ENCODE peak calls at places on chromosomes 6 and 20, in five cellular contexts. G is body of pancreas, I is tibial artery, V is ascending aorta, S is left ventricle myocardium inferior. Y is an unnamed sample.

GRCh38 chr6:27608916-27609883 is 136.3 kb upstream of the ZNF184 start:
- DNase-seq in G (no peak), I (no peak), V (no peak), S (no peak), Y (peak; percentile 43)

GRCh38 chr6:110609101-110609500 is 132.7 kb upstream of the SLC22A16 start:
- DNase-seq in G (no peak), I (no peak), V (no peak), S (no peak), Y (no peak)

GRCh38 chr6:166417285-166417691 is 34.5 kb upstream of the MPC1 start:
- DNase-seq in G (no peak), I (peak; percentile 10), V (no peak), S (no peak), Y (no peak)

GRCh38 chr6:18324708-18325047 is 60.3 kb upstream of the DEK start:
- DNase-seq in G (no peak), I (no peak), V (no peak), S (no peak), Y (no peak)

GRCh38 chr20:2691127-2691526 is 1.5 kb upstream of the EBF4 start:
- DNase-seq in G (no peak), I (peak; percentile 37), V (peak; percentile 52), S (no peak), Y (no peak)

GRCh38 chr6:20605581-20605980 is 71.3 kb downstream of the CDKAL1 start:
- DNase-seq in G (no peak), I (no peak), V (no peak), S (no peak), Y (no peak)

GRCh38 chr20:57126481-57127092 is 139.9 kb downstream of the BMP7 start:
- DNase-seq in G (no peak), I (no peak), V (no peak), S (no peak), Y (no peak)

GRCh38 chr6:141685416-141685815 is 447.3 kb upstream of the GJE1 start:
- DNase-seq in G (no peak), I (no peak), V (no peak), S (no peak), Y (no peak)

GRCh38 chr6:124854338-124854922 is 107.8 kb upstream of the RNF217 start:
- DNase-seq in G (no peak), I (no peak), V (no peak), S (no peak), Y (no peak)

GRCh38 chr6:121093928-121094327 is 240.4 kb downstream of the TBC1D32 start:
- DNase-seq in G (no peak), I (no peak), V (no peak), S (no peak), Y (no peak)

GRCh38 chr6:105458552-105458951 is 55.7 kb upstream of the PREP start:
- DNase-seq in G (no peak), I (no peak), V (no peak), S (no peak), Y (no peak)

GRCh38 chr6:134550604-134551003 is 232.7 kb upstream of the SGK1 start:
- DNase-seq in G (no peak), I (no peak), V (no peak), S (no peak), Y (no peak)

GRCh38 chr20:45323731-45324130 is 15.6 kb upstream of the MATN4 start:
- DNase-seq in G (no peak), I (no peak), V (no peak), S (no peak), Y (no peak)

GRCh38 chr6:3353939-3354338 is 95.2 kb downstream of the PSMG4 start:
- DNase-seq in G (no peak), I (no peak), V (no peak), S (no peak), Y (no peak)

GRCh38 chr6:35611235-35611634 is 77.5 kb downstream of the FKBP5 start:
- DNase-seq in G (no peak), I (no peak), V (no peak), S (no peak), Y (no peak)

GRCh38 chr20:38044685-38045084 is 11.1 kb downstream of the RPRD1B start:
- DNase-seq in G (no peak), I (no peak), V (no peak), S (no peak), Y (no peak)

GRCh38 chr6:384898-385297 is 6.7 kb upstream of the IRF4 start:
- DNase-seq in G (no peak), I (no peak), V (no peak), S (no peak), Y (no peak)

GRCh38 chr6:388202-388903 is 3.2 kb upstream of the IRF4 start:
- DNase-seq in G (no peak), I (no peak), V (peak; percentile 44), S (no peak), Y (no peak)

GRCh38 chr6:387293-387694 is 4.3 kb upstream of the IRF4 start:
- DNase-seq in G (no peak), I (no peak), V (peak; percentile 37), S (no peak), Y (no peak)

GRCh38 chr6:385614-386013 is 5.9 kb upstream of the IRF4 start:
- DNase-seq in G (no peak), I (no peak), V (peak; percentile 45), S (no peak), Y (no peak)

GRCh38 chr6:386688-387266 is 4.8 kb upstream of the IRF4 start:
- DNase-seq in G (no peak), I (no peak), V (peak; percentile 31), S (no peak), Y (no peak)
- H3K27me3 ChIP-seq in G (peaks cover 14% of the 10 kb centered on the region), I (peaks cover 68% of the 10 kb centered on the region), V (peaks cover 2% of the 10 kb centered on the region), S (peaks cover 98% of the 10 kb centered on the region), Y (peaks cover 42% of the 10 kb centered on the region)

DNA sequence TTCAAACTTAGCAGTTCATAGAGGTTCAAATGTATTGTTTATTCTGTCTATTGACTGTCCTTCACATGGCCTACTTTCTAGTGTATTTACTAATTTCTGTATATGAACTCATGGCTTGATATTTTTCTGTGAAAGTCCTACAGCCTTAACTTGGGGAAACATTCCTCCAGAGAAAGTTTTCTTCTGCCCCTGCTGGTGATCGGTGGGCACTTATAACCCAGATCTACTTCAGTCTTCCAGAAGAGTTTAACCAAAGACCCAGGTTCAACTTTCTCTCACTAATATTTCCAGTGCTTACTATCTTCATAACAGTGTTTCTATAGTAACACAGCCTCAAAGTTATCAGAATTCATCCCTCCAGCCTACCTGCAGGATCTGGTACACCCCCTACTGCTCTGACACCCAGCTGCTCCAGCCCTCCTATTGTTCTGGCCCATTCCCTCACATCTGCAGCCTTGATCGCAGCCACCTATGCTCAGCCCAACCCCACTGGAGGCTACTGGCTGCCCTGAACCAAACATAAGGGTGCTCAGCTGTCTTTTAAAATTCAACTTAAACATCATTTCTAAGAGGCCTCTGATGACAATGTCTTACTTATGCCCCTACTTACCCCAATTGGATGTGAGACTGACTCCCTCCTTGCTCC is 72.3 kb downstream of the TBX18 start:
- DNase-seq in G (no peak), I (no peak), V (no peak), S (no peak), Y (no peak)
- TF ChIP-seq CTCF in G (no peak), I (no peak), V (no peak), S (no peak), Y (peak; percentile 4)

GRCh38 chr6:9523462-9523861 is 891.4 kb downstream of the TFAP2A start:
- DNase-seq in G (no peak), I (no peak), V (no peak), S (no peak), Y (no peak)

GRCh38 chr6:9522101-9522500 is 892.8 kb downstream of the TFAP2A start:
- DNase-seq in G (no peak), I (no peak), V (no peak), S (no peak), Y (no peak)

GRCh38 chr6:9532621-9533557 is 882.0 kb downstream of the TFAP2A start:
- DNase-seq in G (no peak), I (no peak), V (no peak), S (no peak), Y (no peak)

GRCh38 chr6:9527679-9528286 is 887.1 kb downstream of the TFAP2A start:
- DNase-seq in G (no peak), I (no peak), V (no peak), S (no peak), Y (no peak)
- H3K4me1 ChIP-seq in G (no peaks in the 10 kb centered on the region), I (no peaks in the 10 kb centered on the region), V (no peaks in the 10 kb centered on the region), S (no peaks in the 10 kb centered on the region), Y (no peaks in the 10 kb centered on the region)

DNA sequence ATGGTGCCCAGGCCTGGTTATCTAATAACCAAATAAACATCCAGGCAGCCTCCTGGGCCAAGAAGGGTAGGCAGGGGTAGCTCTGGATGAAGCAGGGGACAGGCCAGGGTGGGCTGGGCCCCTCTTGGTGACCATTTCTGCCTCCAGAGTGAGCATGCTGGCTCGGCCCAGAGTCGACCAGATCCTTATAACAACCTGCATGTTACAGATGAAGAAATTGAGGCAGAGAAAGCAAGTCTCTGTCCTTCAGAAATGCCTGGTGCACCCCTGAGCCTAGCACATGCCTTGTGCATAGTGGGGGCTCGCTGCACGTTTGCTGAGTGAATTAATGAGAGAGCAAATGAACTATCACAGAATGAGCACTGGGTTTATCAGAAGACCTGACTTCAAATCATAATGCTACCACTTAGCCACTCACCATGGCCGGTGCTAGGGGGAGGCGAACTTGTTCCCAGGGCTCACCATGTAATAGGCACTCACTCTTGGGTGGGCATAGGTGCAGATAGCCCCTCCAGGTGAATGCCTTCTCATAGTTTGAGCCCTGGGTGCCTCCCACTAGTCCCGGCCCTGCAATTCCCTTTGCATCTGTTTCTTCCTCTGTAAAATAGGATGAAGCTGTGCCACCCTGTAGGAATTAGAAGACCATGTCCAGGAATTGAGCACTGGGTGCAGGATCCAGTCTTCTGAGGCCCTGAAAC is 3.8 kb upstream of the APCDD1L start:
- DNase-seq in G (no peak), I (no peak), V (no peak), S (no peak), Y (no peak)
- H3K27me3 ChIP-seq in G (peaks cover 4% of the 10 kb centered on the region), I (peaks cover 7% of the 10 kb centered on the region), V (no peaks in the 10 kb centered on the region), S (peaks cover 38% of the 10 kb centered on the region), Y (no peaks in the 10 kb centered on the region)

DNA sequence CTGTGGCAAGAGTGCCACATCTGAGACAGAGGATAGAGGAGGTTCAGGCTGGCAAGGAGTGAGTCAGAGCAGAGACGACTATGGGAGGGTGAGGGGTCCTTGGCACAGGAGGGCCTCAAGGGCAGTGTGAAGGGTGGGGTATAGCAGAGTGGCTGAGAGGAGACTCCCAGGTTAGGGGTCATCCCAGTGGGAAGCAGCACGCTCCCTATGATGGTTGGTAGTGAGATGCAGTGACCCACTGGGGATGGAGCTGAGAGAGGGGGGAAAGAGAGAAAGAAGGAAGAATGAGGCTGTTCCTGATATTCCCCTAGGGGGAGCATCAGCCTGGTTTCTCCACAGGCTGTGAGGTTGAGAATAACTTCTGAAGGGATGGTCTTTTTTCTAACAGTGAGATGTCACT is 97.4 kb downstream of the INSM1 start:
- DNase-seq in G (no peak), I (no peak), V (no peak), S (no peak), Y (peak; percentile 37)
- TF ChIP-seq CTCF in G (no peak), I (no peak), V (no peak), S (no peak), Y (peak; percentile 84)

GRCh38 chr20:51463560-51463959 is 79.0 kb downstream of the NFATC2 start:
- DNase-seq in G (no peak), I (peak; percentile 31), V (no peak), S (no peak), Y (no peak)
- H3K4me1 ChIP-seq in G (no peaks in the 10 kb centered on the region), I (no peaks in the 10 kb centered on the region), V (no peaks in the 10 kb centered on the region), S (peaks cover 14% of the 10 kb centered on the region), Y (peaks cover 3% of the 10 kb centered on the region)